ENCODE peak calls at places on chromosome 4, in ten cellular contexts. One of them, this sample, is unnamed.

GRCh38 chr4:153345011-153345981 is 808 bp downstream of the MND1 start:
- DNase-seq in hippocampal formation: no peak
- DNase-seq in RWPE1: peak; percentile 68
- DNase-seq in SW480: peak; percentile 65
- DNase-seq in NCI-H1105: peak; percentile 18
- DNase-seq in H4: peak; percentile 50
- DNase-seq in T follicular helper cell: peak; percentile 27
- DNase-seq in neural crest cell: peak; percentile 12
- DNase-seq in sigmoid colon: peak; percentile 66
- DNase-seq in activated CD4-positive, alpha-beta T cell treated with anti-CD3 and anti-CD28 coated beads, Interleukin-2, amount 50 U/mL, for 4 hours: peak; percentile 59
- DNase-seq in this sample: no peak

GRCh38 chr4:38150021-38150671 is 189.9 kb downstream of the PTTG2 start:
- DNase-seq in hippocampal formation: no peak
- DNase-seq in RWPE1: no peak
- DNase-seq in SW480: no peak
- DNase-seq in NCI-H1105: no peak
- DNase-seq in H4: peak; percentile 94
- DNase-seq in T follicular helper cell: no peak
- DNase-seq in neural crest cell: no peak
- DNase-seq in sigmoid colon: no peak
- DNase-seq in activated CD4-positive, alpha-beta T cell treated with anti-CD3 and anti-CD28 coated beads, Interleukin-2, amount 50 U/mL, for 4 hours: no peak
- DNase-seq in this sample: no peak

GRCh38 chr4:145988628-145989027 is 50.0 kb upstream of the ZNF827 start:
- DNase-seq in hippocampal formation: no peak
- DNase-seq in RWPE1: no peak
- DNase-seq in SW480: no peak
- DNase-seq in NCI-H1105: no peak
- DNase-seq in H4: no peak
- DNase-seq in T follicular helper cell: no peak
- DNase-seq in neural crest cell: no peak
- DNase-seq in sigmoid colon: no peak
- DNase-seq in activated CD4-positive, alpha-beta T cell treated with anti-CD3 and anti-CD28 coated beads, Interleukin-2, amount 50 U/mL, for 4 hours: no peak
- DNase-seq in this sample: no peak

GRCh38 chr4:4428966-4429875 is 42.3 kb downstream of the NSG1 start:
- DNase-seq in hippocampal formation: no peak
- DNase-seq in RWPE1: no peak
- DNase-seq in SW480: no peak
- DNase-seq in NCI-H1105: no peak
- DNase-seq in H4: no peak
- DNase-seq in T follicular helper cell: no peak
- DNase-seq in neural crest cell: no peak
- DNase-seq in sigmoid colon: no peak
- DNase-seq in activated CD4-positive, alpha-beta T cell treated with anti-CD3 and anti-CD28 coated beads, Interleukin-2, amount 50 U/mL, for 4 hours: no peak
- DNase-seq in this sample: no peak

GRCh38 chr4:30429813-30430466 is 290.2 kb upstream of the PCDH7 start:
- DNase-seq in hippocampal formation: no peak
- DNase-seq in RWPE1: peak; percentile 55
- DNase-seq in SW480: no peak
- DNase-seq in NCI-H1105: no peak
- DNase-seq in H4: peak; percentile 64
- DNase-seq in T follicular helper cell: no peak
- DNase-seq in neural crest cell: no peak
- DNase-seq in sigmoid colon: no peak
- DNase-seq in activated CD4-positive, alpha-beta T cell treated with anti-CD3 and anti-CD28 coated beads, Interleukin-2, amount 50 U/mL, for 4 hours: no peak
- DNase-seq in this sample: peak; percentile 1

GRCh38 chr4:70734971-70735370 is 13.2 kb downstream of the RUFY3 start:
- DNase-seq in hippocampal formation: no peak
- DNase-seq in RWPE1: no peak
- DNase-seq in SW480: peak; percentile 2
- DNase-seq in NCI-H1105: no peak
- DNase-seq in H4: no peak
- DNase-seq in T follicular helper cell: no peak
- DNase-seq in neural crest cell: no peak
- DNase-seq in sigmoid colon: no peak
- DNase-seq in activated CD4-positive, alpha-beta T cell treated with anti-CD3 and anti-CD28 coated beads, Interleukin-2, amount 50 U/mL, for 4 hours: no peak
- DNase-seq in this sample: no peak

GRCh38 chr4:66927937-66928336 is 617.4 kb downstream of the CENPC start:
- DNase-seq in hippocampal formation: peak; percentile 26
- DNase-seq in RWPE1: no peak
- DNase-seq in SW480: no peak
- DNase-seq in NCI-H1105: peak; percentile 90
- DNase-seq in H4: no peak
- DNase-seq in T follicular helper cell: no peak
- DNase-seq in neural crest cell: no peak
- DNase-seq in sigmoid colon: no peak
- DNase-seq in activated CD4-positive, alpha-beta T cell treated with anti-CD3 and anti-CD28 coated beads, Interleukin-2, amount 50 U/mL, for 4 hours: no peak
- DNase-seq in this sample: no peak

GRCh38 chr4:102263024-102263787 is 82.1 kb downstream of the SLC39A8 start:
- DNase-seq in hippocampal formation: peak; percentile 71
- DNase-seq in RWPE1: peak; percentile 62
- DNase-seq in SW480: peak; percentile 48
- DNase-seq in NCI-H1105: no peak
- DNase-seq in H4: peak; percentile 73
- DNase-seq in T follicular helper cell: no peak
- DNase-seq in neural crest cell: no peak
- DNase-seq in sigmoid colon: no peak
- DNase-seq in activated CD4-positive, alpha-beta T cell treated with anti-CD3 and anti-CD28 coated beads, Interleukin-2, amount 50 U/mL, for 4 hours: no peak
- DNase-seq in this sample: peak; percentile 31

GRCh38 chr4:173461170-173461569 is 62.3 kb upstream of the SCRG1 start:
- DNase-seq in hippocampal formation: no peak
- DNase-seq in RWPE1: no peak
- DNase-seq in SW480: peak; percentile 0
- DNase-seq in NCI-H1105: no peak
- DNase-seq in H4: peak; percentile 67
- DNase-seq in T follicular helper cell: no peak
- DNase-seq in neural crest cell: no peak
- DNase-seq in sigmoid colon: no peak
- DNase-seq in activated CD4-positive, alpha-beta T cell treated with anti-CD3 and anti-CD28 coated beads, Interleukin-2, amount 50 U/mL, for 4 hours: no peak
- DNase-seq in this sample: no peak

GRCh38 chr4:79466621-79467020 is 58.6 kb upstream of the GK2 start:
- DNase-seq in hippocampal formation: no peak
- DNase-seq in RWPE1: no peak
- DNase-seq in SW480: no peak
- DNase-seq in NCI-H1105: no peak
- DNase-seq in H4: no peak
- DNase-seq in T follicular helper cell: no peak
- DNase-seq in neural crest cell: no peak
- DNase-seq in sigmoid colon: no peak
- DNase-seq in activated CD4-positive, alpha-beta T cell treated with anti-CD3 and anti-CD28 coated beads, Interleukin-2, amount 50 U/mL, for 4 hours: no peak
- DNase-seq in this sample: no peak

GRCh38 chr4:78569291-78569821 is 17.8 kb downstream of the ANXA3 start:
- DNase-seq in hippocampal formation: no peak
- DNase-seq in RWPE1: peak; percentile 69
- DNase-seq in SW480: no peak
- DNase-seq in NCI-H1105: no peak
- DNase-seq in H4: peak; percentile 47
- DNase-seq in T follicular helper cell: no peak
- DNase-seq in neural crest cell: no peak
- DNase-seq in sigmoid colon: no peak
- DNase-seq in activated CD4-positive, alpha-beta T cell treated with anti-CD3 and anti-CD28 coated beads, Interleukin-2, amount 50 U/mL, for 4 hours: no peak
- DNase-seq in this sample: peak; percentile 51

GRCh38 chr4:163600731-163601130 is 106.2 kb downstream of the TMA16 start:
- DNase-seq in hippocampal formation: no peak
- DNase-seq in RWPE1: no peak
- DNase-seq in SW480: no peak
- DNase-seq in NCI-H1105: no peak
- DNase-seq in H4: no peak
- DNase-seq in T follicular helper cell: no peak
- DNase-seq in neural crest cell: no peak
- DNase-seq in sigmoid colon: no peak
- DNase-seq in activated CD4-positive, alpha-beta T cell treated with anti-CD3 and anti-CD28 coated beads, Interleukin-2, amount 50 U/mL, for 4 hours: no peak
- DNase-seq in this sample: no peak

GRCh38 chr4:153433753-153434105 is 32.4 kb upstream of the TMEM131L start:
- DNase-seq in hippocampal formation: no peak
- DNase-seq in RWPE1: no peak
- DNase-seq in SW480: no peak
- DNase-seq in NCI-H1105: no peak
- DNase-seq in H4: no peak
- DNase-seq in T follicular helper cell: no peak
- DNase-seq in neural crest cell: no peak
- DNase-seq in sigmoid colon: no peak
- DNase-seq in activated CD4-positive, alpha-beta T cell treated with anti-CD3 and anti-CD28 coated beads, Interleukin-2, amount 50 U/mL, for 4 hours: no peak
- DNase-seq in this sample: no peak

GRCh38 chr4:81003549-81004240 is 26.8 kb upstream of the BMP3 start:
- DNase-seq in hippocampal formation: no peak
- DNase-seq in RWPE1: no peak
- DNase-seq in SW480: no peak
- DNase-seq in NCI-H1105: no peak
- DNase-seq in H4: no peak
- DNase-seq in T follicular helper cell: no peak
- DNase-seq in neural crest cell: no peak
- DNase-seq in sigmoid colon: no peak
- DNase-seq in activated CD4-positive, alpha-beta T cell treated with anti-CD3 and anti-CD28 coated beads, Interleukin-2, amount 50 U/mL, for 4 hours: no peak
- DNase-seq in this sample: no peak

GRCh38 chr4:15963001-15963451 is at the start of gene FGFBP2:
- DNase-seq in hippocampal formation: no peak
- DNase-seq in RWPE1: peak; percentile 31
- DNase-seq in SW480: peak; percentile 44
- DNase-seq in NCI-H1105: no peak
- DNase-seq in H4: peak; percentile 80
- DNase-seq in T follicular helper cell: no peak
- DNase-seq in neural crest cell: peak; percentile 31
- DNase-seq in sigmoid colon: peak; percentile 71
- DNase-seq in activated CD4-positive, alpha-beta T cell treated with anti-CD3 and anti-CD28 coated beads, Interleukin-2, amount 50 U/mL, for 4 hours: peak; percentile 10
- DNase-seq in this sample: peak; percentile 12

GRCh38 chr4:1711906-1712215 is 258 bp downstream of the SLBP start:
- DNase-seq in hippocampal formation: no peak
- DNase-seq in RWPE1: no peak
- DNase-seq in SW480: no peak
- DNase-seq in NCI-H1105: no peak
- DNase-seq in H4: no peak
- DNase-seq in T follicular helper cell: no peak
- DNase-seq in neural crest cell: no peak
- DNase-seq in sigmoid colon: no peak
- DNase-seq in activated CD4-positive, alpha-beta T cell treated with anti-CD3 and anti-CD28 coated beads, Interleukin-2, amount 50 U/mL, for 4 hours: no peak
- DNase-seq in this sample: no peak

GRCh38 chr4:151671541-151672059 is 89.2 kb downstream of the GATB start:
- DNase-seq in hippocampal formation: no peak
- DNase-seq in RWPE1: no peak
- DNase-seq in SW480: no peak
- DNase-seq in NCI-H1105: no peak
- DNase-seq in H4: no peak
- DNase-seq in T follicular helper cell: no peak
- DNase-seq in neural crest cell: no peak
- DNase-seq in sigmoid colon: no peak
- DNase-seq in activated CD4-positive, alpha-beta T cell treated with anti-CD3 and anti-CD28 coated beads, Interleukin-2, amount 50 U/mL, for 4 hours: no peak
- DNase-seq in this sample: no peak

GRCh38 chr4:109406337-109406931 is 27.2 kb upstream of the SEC24B start:
- DNase-seq in hippocampal formation: peak; percentile 63
- DNase-seq in RWPE1: peak; percentile 56
- DNase-seq in SW480: peak; percentile 41
- DNase-seq in NCI-H1105: peak; percentile 7
- DNase-seq in H4: peak; percentile 63
- DNase-seq in T follicular helper cell: no peak
- DNase-seq in neural crest cell: peak; percentile 42
- DNase-seq in sigmoid colon: no peak
- DNase-seq in activated CD4-positive, alpha-beta T cell treated with anti-CD3 and anti-CD28 coated beads, Interleukin-2, amount 50 U/mL, for 4 hours: no peak
- DNase-seq in this sample: peak; percentile 47